ENCODE peak calls at places on chromosome 15, in five cellular contexts. J, A, I, V and U are unnamed samples.

GRCh38 chr15:61049934-61050333 is 179.2 kb downstream of the RORA start:
- DNase-seq in I (no peak), A (no peak), V (no peak), J (no peak), U (no peak)

GRCh38 chr15:23467110-23467600 is 20.1 kb upstream of the GOLGA6L2 start:
- DNase-seq in J (no peak), I (peak; percentile 21), V (no peak), A (no peak), U (no peak)

GRCh38 chr15:99406120-99406519 is 154.8 kb downstream of the LRRC28 start:
- DNase-seq in A (no peak), V (no peak), J (no peak), I (no peak), U (no peak)

GRCh38 chr15:67186226-67186649 is 68.2 kb downstream of the AAGAB start:
- DNase-seq in J (no peak), A (no peak), V (peak; percentile 56), I (no peak), U (no peak)

GRCh38 chr15:77753238-77753873 is 120.6 kb upstream of the LINGO1 start:
- DNase-seq in J (no peak), A (no peak), V (no peak), I (no peak), U (no peak)

GRCh38 chr15:35784745-35785144 is 238.8 kb upstream of the DPH6 start:
- DNase-seq in V (no peak), A (no peak), J (peak; percentile 26), I (no peak), U (no peak)

GRCh38 chr15:25960273-25960672 is 97.1 kb upstream of the ATP10A start:
- DNase-seq in A (no peak), I (no peak), V (no peak), J (no peak), U (no peak)

GRCh38 chr15:41570764-41571163 is 11.8 kb downstream of the TYRO3 start:
- DNase-seq in V (no peak), A (no peak), I (no peak), J (no peak), U (no peak)

GRCh38 chr15:56040081-56041035 is 46.9 kb upstream of the NEDD4 start:
- DNase-seq in J (no peak), V (peak; percentile 85), A (no peak), I (no peak), U (peak; percentile 90)

GRCh38 chr15:51706347-51706746 is 25.0 kb downstream of the SCG3 start:
- DNase-seq in V (peak; percentile 52), I (no peak), J (no peak), A (no peak), U (no peak)

GRCh38 chr15:77097317-77097721 is 26.4 kb upstream of the TSPAN3 start:
- DNase-seq in I (no peak), J (no peak), A (no peak), V (no peak), U (no peak)

GRCh38 chr15:49827311-49827710 is 206.5 kb downstream of the DTWD1 start:
- DNase-seq in V (peak; percentile 59), I (no peak), J (no peak), A (no peak), U (no peak)

GRCh38 chr15:57557810-57558209 is 33.9 kb upstream of the MYZAP start:
- DNase-seq in A (no peak), J (no peak), I (no peak), V (no peak), U (no peak)

GRCh38 chr15:68187559-68187958 is 17.6 kb downstream of the CALML4 start:
- DNase-seq in J (no peak), V (peak; percentile 57), A (no peak), I (no peak), U (peak; percentile 38)

GRCh38 chr15:40430271-40430805 is 10.4 kb upstream of the BAHD1 start:
- DNase-seq in I (no peak), A (no peak), J (no peak), V (no peak), U (no peak)

GRCh38 chr15:53869044-53869805 is 109.0 kb upstream of the UNC13C start:
- DNase-seq in A (no peak), J (no peak), V (no peak), I (no peak), U (no peak)

GRCh38 chr15:65067645-65068416 is at the start of gene RASL12:
- DNase-seq in J (no peak), V (peak; percentile 63), I (no peak), A (no peak), U (no peak)

GRCh38 chr15:56598991-56599390 is 134.1 kb upstream of the MNS1 start:
- DNase-seq in I (no peak), J (no peak), V (no peak), A (no peak), U (no peak)

GRCh38 chr15:62782100-62782791 is 260.3 kb upstream of the TPM1 start:
- DNase-seq in A (no peak), I (peak; percentile 31), V (peak; percentile 74), J (no peak), U (peak; percentile 78)

GRCh38 chr15:40982855-40983254 is 29.6 kb downstream of the CHAC1 start:
- DNase-seq in I (no peak), J (no peak), A (no peak), V (peak; percentile 28), U (peak; percentile 55)

GRCh38 chr15:66940368-66940767 is 125.0 kb upstream of the SMAD3 start:
- DNase-seq in J (no peak), I (peak; percentile 35), V (no peak), A (no peak), U (no peak)

GRCh38 chr15:80856400-80856799 is 77.2 kb downstream of the CEMIP start:
- DNase-seq in V (no peak), A (no peak), I (no peak), J (no peak), U (no peak)

GRCh38 chr15:55774113-55774970 is 31.4 kb upstream of the PRTG start:
- DNase-seq in V (no peak), I (peak; percentile 53), J (no peak), A (no peak), U (no peak)

GRCh38 chr15:61051570-61052031 is 177.5 kb downstream of the RORA start:
- DNase-seq in J (peak; percentile 10), A (no peak), I (no peak), V (peak; percentile 33), U (peak; percentile 70)

GRCh38 chr15:50265620-50266019 is at the start of gene HDC:
- DNase-seq in A (no peak), J (no peak), I (no peak), V (no peak), U (no peak)

GRCh38 chr15:32685576-32685975 is 32.2 kb upstream of the GREM1 start:
- DNase-seq in V (no peak), I (no peak), A (no peak), J (no peak), U (no peak)

GRCh38 chr15:58307313-58307961 is 124.4 kb upstream of the LIPC start:
- DNase-seq in V (no peak), I (no peak), J (no peak), A (no peak), U (peak; percentile 37)

GRCh38 chr15:76035593-76035992 is 23.4 kb upstream of the NRG4 start:
- DNase-seq in V (no peak), I (no peak), J (no peak), A (no peak), U (no peak)

GRCh38 chr15:48126667-48127355 is 6.0 kb downstream of the SLC24A5 start:
- DNase-seq in J (no peak), V (no peak), I (no peak), A (no peak), U (no peak)

GRCh38 chr15:74430510-74430951 is 3.2 kb downstream of the SEMA7A start:
- DNase-seq in V (no peak), A (no peak), J (no peak), I (peak; percentile 47), U (no peak)

GRCh38 chr15:78003539-78004008 is 73.9 kb downstream of the TBC1D2B start:
- DNase-seq in I (no peak), A (no peak), J (peak; percentile 77), V (no peak), U (no peak)

GRCh38 chr15:74655424-74655823 is 39.8 kb downstream of the CLK3 start:
- DNase-seq in I (no peak), A (no peak), V (no peak), J (no peak), U (no peak)

GRCh38 chr15:76431936-76432335 is 95.4 kb downstream of the ISL2 start:
- DNase-seq in V (no peak), A (no peak), J (no peak), I (no peak), U (no peak)

GRCh38 chr15:79849789-79850188 is 47.0 kb downstream of the MTHFS start:
- DNase-seq in J (no peak), I (peak; percentile 25), A (no peak), V (no peak), U (no peak)

GRCh38 chr15:73295630-73296286 is 73.0 kb downstream of the HCN4 start:
- DNase-seq in A (no peak), I (no peak), V (no peak), J (no peak), U (no peak)

GRCh38 chr15:28165791-28166190 is 66.7 kb upstream of the OCA2 start:
- DNase-seq in A (no peak), V (no peak), I (no peak), J (no peak), U (no peak)

GRCh38 chr15:39250001-39250400 is 330.9 kb upstream of the THBS1 start:
- DNase-seq in A (no peak), J (no peak), I (no peak), V (no peak), U (no peak)

GRCh38 chr15:70833897-70834765 is 19.8 kb downstream of the LARP6 start:
- DNase-seq in I (no peak), A (no peak), V (no peak), J (no peak), U (peak; percentile 46)

GRCh38 chr15:68526269-68526668 is 52.5 kb upstream of the CORO2B start:
- DNase-seq in A (no peak), J (no peak), V (no peak), I (peak; percentile 33), U (peak; percentile 52)